ENCODE peak calls at places on chromosomes 6 and 20, in ten cellular contexts. Q, U, Y, B, S, R, J, I, A and F are unnamed samples.
A peak's percentile ranks its signal among the peaks of the same experiment; 100 is the strongest.

GRCh38 chr6:140253096-140253495 is 878.6 kb upstream of the CITED2 start:
- DNase-seq in Q (no peak), J (no peak), U (no peak), R (no peak), A (no peak), Y (no peak), S (no peak), I (no peak), B (no peak), F (no peak)

GRCh38 chr20:39661833-39662232 is 699.7 kb downstream of the DHX35 start:
- DNase-seq in R (peak; percentile 19), A (no peak), Q (no peak), J (no peak), I (no peak), U (no peak), S (no peak), B (no peak), Y (no peak), F (no peak)

GRCh38 chr20:15942130-15942529 is 631.1 kb downstream of the KIF16B start:
- DNase-seq in Y (no peak), R (no peak), Q (peak; percentile 29), B (no peak), S (no peak), A (no peak), I (no peak), U (no peak), J (no peak), F (peak; percentile 65)

GRCh38 chr6:150196942-150197745 is 54.3 kb downstream of the PPP1R14C start:
- DNase-seq in S (no peak), A (no peak), Y (no peak), I (no peak), R (no peak), U (no peak), Q (no peak), B (no peak), J (no peak), F (no peak)

GRCh38 chr6:114007451-114007953 is 36.6 kb upstream of the HDAC2 start:
- DNase-seq in A (no peak), R (no peak), U (no peak), J (no peak), Y (no peak), B (no peak), I (no peak), S (no peak), Q (no peak), F (no peak)

GRCh38 chr20:42775037-42775436 is 414.7 kb downstream of the PTPRT start:
- DNase-seq in S (no peak), I (no peak), U (no peak), J (no peak), B (no peak), R (no peak), Q (no peak), Y (no peak), A (no peak), F (no peak)

GRCh38 chr6:147970970-147971369 is 371.7 kb upstream of the SASH1 start:
- DNase-seq in B (peak; percentile 34), A (no peak), J (no peak), U (no peak), Y (no peak), R (no peak), I (no peak), Q (no peak), S (no peak), F (no peak)

GRCh38 chr6:161409353-161409752 is 135.5 kb upstream of the AGPAT4 start:
- DNase-seq in Q (no peak), B (no peak), A (no peak), Y (no peak), I (no peak), J (no peak), U (no peak), S (no peak), R (no peak), F (no peak)

GRCh38 chr20:22951966-22952365 is 83.1 kb upstream of the SSTR4 start:
- DNase-seq in S (no peak), J (no peak), R (no peak), B (no peak), U (no peak), Q (no peak), I (no peak), A (no peak), Y (no peak), F (no peak)

GRCh38 chr6:25010917-25011625 is 75.3 kb upstream of the RIPOR2 start:
- DNase-seq in S (no peak), B (no peak), I (no peak), J (no peak), U (no peak), R (no peak), Y (no peak), Q (no peak), A (no peak), F (no peak)

GRCh38 chr20:51487525-51488279 is 54.8 kb downstream of the NFATC2 start:
- DNase-seq in R (peak; percentile 62), U (no peak), A (no peak), I (no peak), Q (no peak), Y (no peak), B (no peak), S (no peak), J (no peak), F (peak; percentile 83)

GRCh38 chr6:42722497-42722896 is at the start of gene PRPH2:
- DNase-seq in Q (no peak), B (no peak), Y (no peak), I (no peak), S (no peak), R (no peak), J (no peak), A (no peak), U (no peak), F (no peak)

GRCh38 chr6:127514396-127515227 is 4.5 kb downstream of the MTCL3 start:
- DNase-seq in A (peak; percentile 56), R (peak; percentile 42), J (peak; percentile 64), Q (no peak), I (peak; percentile 54), U (peak; percentile 42), S (peak; percentile 44), B (peak; percentile 83), Y (peak; percentile 44), F (no peak)

GRCh38 chr6:127516676-127517273 is 2.4 kb downstream of the MTCL3 start:
- DNase-seq in B (peak; percentile 76), Q (no peak), I (no peak), U (peak; percentile 9), R (peak; percentile 29), Y (no peak), J (no peak), S (no peak), A (peak; percentile 72), F (no peak)

GRCh38 chr6:127513425-127513824 is 5.7 kb downstream of the MTCL3 start:
- DNase-seq in Y (no peak), S (no peak), B (no peak), R (no peak), J (no peak), Q (no peak), U (no peak), A (no peak), I (no peak), F (no peak)

GRCh38 chr6:127515794-127516675 is 3.1 kb downstream of the MTCL3 start:
- DNase-seq in S (peak; percentile 50), A (peak; percentile 85), U (peak; percentile 46), R (peak; percentile 73), J (peak; percentile 81), B (peak; percentile 87), I (peak; percentile 84), Y (peak; percentile 74), Q (no peak), F (no peak)

DNA sequence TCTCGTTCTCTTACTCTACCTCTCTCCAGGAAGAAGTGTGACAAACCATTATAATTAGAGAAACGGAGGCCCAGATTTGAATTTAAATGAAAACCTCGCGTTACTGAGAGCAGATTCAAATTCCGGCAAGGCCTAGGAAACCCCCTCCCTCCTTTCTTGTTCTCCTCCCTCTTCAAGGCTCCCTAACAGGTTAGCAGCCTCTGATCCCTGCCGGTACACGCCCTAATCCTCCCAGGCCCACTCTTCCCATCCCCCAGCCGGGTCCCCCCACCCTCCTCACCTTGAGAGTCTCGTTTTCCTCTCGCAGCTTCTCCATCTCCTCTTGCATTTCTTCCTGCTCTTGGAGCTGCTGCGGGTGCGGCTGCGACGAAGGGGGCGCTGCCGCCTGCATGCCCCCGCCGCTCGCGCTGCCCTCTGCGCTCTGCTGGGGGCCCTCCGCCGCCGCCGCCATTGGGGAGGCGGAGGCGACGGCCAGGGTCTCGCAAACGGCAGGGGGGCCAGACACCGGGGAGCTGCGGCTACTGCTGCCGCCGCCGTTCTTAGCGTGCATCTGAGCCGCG is 3.8 kb downstream of the MTCL3 start:
- DNase-seq in B (peak; percentile 73), S (no peak), J (peak; percentile 58), Y (peak; percentile 30), R (peak; percentile 44), U (no peak), Q (no peak), A (no peak), I (no peak), F (no peak)
- TF ChIP-seq CTCF in B (peak; percentile 50), S (no peak), J (no peak), Y (no peak), R (no peak), U (no peak), Q (no peak), A (no peak), I (no peak), F (peak; percentile 20)

GRCh38 chr20:45091366-45091765 is 9.6 kb downstream of the KCNS1 start:
- DNase-seq in A (no peak), U (no peak), I (no peak), S (no peak), Q (no peak), J (no peak), Y (no peak), B (no peak), R (no peak), F (no peak)
- H3K36me3 ChIP-seq in A (no peaks in the 10 kb centered on the region), U (no peaks in the 10 kb centered on the region), I (peaks cover 2% of the 10 kb centered on the region), S (no peaks in the 10 kb centered on the region), Q (no peaks in the 10 kb centered on the region), J (no peaks in the 10 kb centered on the region), Y (no peaks in the 10 kb centered on the region), B (no peaks in the 10 kb centered on the region), R (no peaks in the 10 kb centered on the region), F (no peaks in the 10 kb centered on the region)

GRCh38 chr20:32034581-32035397 is 17.3 kb upstream of the HCK start:
- DNase-seq in B (peak; percentile 32), R (no peak), Q (no peak), U (no peak), S (peak; percentile 44), Y (no peak), J (no peak), A (no peak), I (no peak), F (no peak)
- TF ChIP-seq CTCF in B (peak; percentile 34), R (peak; percentile 27), Q (no peak), U (no peak), S (no peak), Y (no peak), J (no peak), A (peak; percentile 41), I (no peak), F (no peak)

DNA sequence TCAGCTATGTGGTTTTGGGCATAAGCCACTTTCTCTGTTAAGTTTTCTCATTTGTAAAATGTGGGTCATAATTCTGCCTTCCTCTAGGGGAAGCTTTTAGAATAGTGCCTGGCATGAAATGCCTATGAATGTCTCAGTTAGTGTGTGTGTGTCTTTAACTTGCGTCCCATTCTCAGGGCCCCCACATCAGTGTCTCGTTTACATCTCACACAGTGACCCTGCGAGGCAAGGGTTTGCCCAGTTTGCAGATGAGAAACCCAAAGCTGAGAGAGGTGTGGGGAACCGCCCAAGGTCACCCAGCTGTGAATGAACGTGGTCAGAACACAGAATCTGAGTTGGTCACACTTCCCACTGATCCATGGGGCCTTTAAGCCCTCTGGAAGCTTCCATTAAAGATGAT is 14.1 kb downstream of the DYNLRB1 start:
- DNase-seq in I (no peak), Y (no peak), R (no peak), A (no peak), Q (no peak), U (no peak), J (peak; percentile 30), S (no peak), B (no peak), F (no peak)
- H3K36me3 ChIP-seq in I (peaks cover 5% of the 10 kb centered on the region), Y (no peaks in the 10 kb centered on the region), R (no peaks in the 10 kb centered on the region), A (peaks cover 79% of the 10 kb centered on the region), Q (peaks cover 24% of the 10 kb centered on the region), U (peaks cover 84% of the 10 kb centered on the region), J (no peaks in the 10 kb centered on the region), S (no peaks in the 10 kb centered on the region), B (no peaks in the 10 kb centered on the region), F (peaks cover 2% of the 10 kb centered on the region)